ENCODE peak calls at places on chromosomes 7 and 10, in eight cellular contexts. M is tibial artery, Q is fibroblast of mammary gland, L is GM12865, B is coronary artery, S is astrocyte of the spinal cord, A is heart right ventricle, G is psoas muscle. F is an unnamed sample.

GRCh38 chr7:134174797-134175261 is 47.7 kb downstream of the LRGUK start:
- DNase-seq in M (no peak), Q (peak), L (peak), B (no peak), S (peak), A (no peak), G (no peak), F (peak)

GRCh38 chr10:69043931-69044531 is 43.9 kb upstream of the SRGN start:
- DNase-seq in M (no peak), Q (no peak), L (peak), B (no peak), S (no peak), A (no peak), G (no peak), F (no peak)

GRCh38 chr10:96374985-96375830 is 16.4 kb upstream of the OPALIN start:
- DNase-seq in M (peak), Q (peak), L (peak), B (peak), S (peak), A (peak), G (peak), F (peak)

GRCh38 chr7:95517870-95518269 is 32.1 kb downstream of the ASB4 start:
- DNase-seq in M (no peak), Q (no peak), L (no peak), B (no peak), S (no peak), A (no peak), G (no peak), F (no peak)

GRCh38 chr7:21641546-21641945 is 98.7 kb downstream of the DNAH11 start:
- DNase-seq in M (no peak), Q (no peak), L (no peak), B (no peak), S (no peak), A (no peak), G (no peak), F (no peak)

GRCh38 chr10:1123198-1123597 is 67.0 kb downstream of the WDR37 start:
- DNase-seq in M (no peak), Q (no peak), L (no peak), B (no peak), S (no peak), A (no peak), G (no peak), F (peak)

GRCh38 chr10:116000151-116000550 is 272.9 kb downstream of the GFRA1 start:
- DNase-seq in M (no peak), Q (no peak), L (no peak), B (no peak), S (no peak), A (no peak), G (no peak), F (no peak)

GRCh38 chr10:18438356-18439126 is 212.8 kb downstream of the NSUN6 start:
- DNase-seq in M (no peak), Q (no peak), L (no peak), B (no peak), S (no peak), A (no peak), G (no peak), F (no peak)

GRCh38 chr10:108360187-108360586 is 1195.7 kb upstream of the SORCS1 start:
- DNase-seq in M (no peak), Q (peak), L (peak), B (no peak), S (peak), A (no peak), G (no peak), F (peak)

GRCh38 chr7:148773344-148773743 is 74.6 kb downstream of the CUL1 start:
- DNase-seq in M (no peak), Q (no peak), L (peak), B (no peak), S (peak), A (no peak), G (no peak), F (peak)

GRCh38 chr7:157528785-157529341 is 192.1 kb downstream of the DNAJB6 start:
- DNase-seq in M (peak), Q (no peak), L (no peak), B (no peak), S (no peak), A (no peak), G (no peak), F (no peak)

GRCh38 chr7:151309306-151309705 is 32.3 kb upstream of the NUB1 start:
- DNase-seq in M (no peak), Q (peak), L (no peak), B (peak), S (peak), A (no peak), G (no peak), F (peak)

GRCh38 chr10:132715791-132716680 is 69.9 kb downstream of the NKX6-2 start:
- DNase-seq in M (peak), Q (no peak), L (no peak), B (peak), S (no peak), A (peak), G (peak), F (no peak)

GRCh38 chr7:6653101-6653995 is 16.2 kb downstream of the ZNF316 start:
- DNase-seq in M (peak), Q (no peak), L (no peak), B (no peak), S (no peak), A (no peak), G (no peak), F (no peak)

GRCh38 chr7:121624922-121625321 is 228.8 kb upstream of the FAM3C start:
- DNase-seq in M (no peak), Q (peak), L (no peak), B (no peak), S (peak), A (peak), G (no peak), F (peak)

GRCh38 chr7:28524978-28525377 is 112.7 kb downstream of the CREB5 start:
- DNase-seq in M (no peak), Q (no peak), L (no peak), B (no peak), S (no peak), A (no peak), G (no peak), F (no peak)

GRCh38 chr10:79400567-79401004 is 44.8 kb downstream of the ZCCHC24 start:
- DNase-seq in M (no peak), Q (peak), L (peak), B (no peak), S (no peak), A (peak), G (peak), F (peak)

GRCh38 chr10:43252785-43253341 is 14.0 kb downstream of the RASGEF1A start:
- DNase-seq in M (peak), Q (no peak), L (no peak), B (peak), S (no peak), A (no peak), G (no peak), F (no peak)

GRCh38 chr10:86035791-86036543 is 330.6 kb downstream of the GRID1 start:
- DNase-seq in M (no peak), Q (no peak), L (no peak), B (no peak), S (no peak), A (no peak), G (peak), F (no peak)

GRCh38 chr7:1579481-1580421 is 9.9 kb upstream of the PSMG3 start:
- DNase-seq in M (peak), Q (peak), L (peak), B (no peak), S (peak), A (peak), G (peak), F (peak)

GRCh38 chr7:30923774-30924413 is 12.2 kb downstream of the AQP1 start:
- DNase-seq in M (peak), Q (no peak), L (no peak), B (peak), S (no peak), A (peak), G (no peak), F (no peak)

GRCh38 chr10:89693176-89693575 is 8.2 kb upstream of the KIF20B start:
- DNase-seq in M (no peak), Q (no peak), L (no peak), B (no peak), S (no peak), A (no peak), G (no peak), F (peak)

GRCh38 chr10:103969436-103969835 is 2.5 kb downstream of the SLK start:
- DNase-seq in M (no peak), Q (no peak), L (no peak), B (no peak), S (no peak), A (no peak), G (no peak), F (no peak)

GRCh38 chr7:6273380-6273837 is 985 bp upstream of the CYTH3 start:
- DNase-seq in M (no peak), Q (no peak), L (no peak), B (no peak), S (no peak), A (no peak), G (peak), F (no peak)

GRCh38 chr7:101829374-101829773 is 11.9 kb downstream of the CUX1 start:
- DNase-seq in M (no peak), Q (no peak), L (no peak), B (no peak), S (no peak), A (no peak), G (no peak), F (no peak)

GRCh38 chr7:46432666-46433065 is 511.6 kb upstream of the IGFBP3 start:
- DNase-seq in M (no peak), Q (peak), L (no peak), B (no peak), S (peak), A (no peak), G (no peak), F (peak)

GRCh38 chr10:107542016-107542415 is 377.5 kb upstream of the SORCS1 start:
- DNase-seq in M (no peak), Q (no peak), L (no peak), B (no peak), S (no peak), A (no peak), G (no peak), F (no peak)

GRCh38 chr7:2785071-2785500 is 59.0 kb downstream of the GNA12 start:
- DNase-seq in M (no peak), Q (peak), L (peak), B (no peak), S (peak), A (no peak), G (no peak), F (peak)

GRCh38 chr10:71161429-71161828 is 50.9 kb upstream of the UNC5B start:
- DNase-seq in M (peak), Q (peak), L (peak), B (no peak), S (peak), A (no peak), G (no peak), F (peak)

GRCh38 chr10:128018236-128018635 is 108.0 kb downstream of the MKI67 start:
- DNase-seq in M (peak), Q (peak), L (no peak), B (no peak), S (no peak), A (no peak), G (no peak), F (peak)

GRCh38 chr7:85407401-85407800 is 220.5 kb upstream of the SEMA3D start:
- DNase-seq in M (no peak), Q (no peak), L (no peak), B (no peak), S (no peak), A (no peak), G (no peak), F (no peak)

GRCh38 chr10:17084989-17085725 is 44.5 kb downstream of the CUBN start:
- DNase-seq in M (no peak), Q (peak), L (no peak), B (no peak), S (no peak), A (peak), G (no peak), F (no peak)

GRCh38 chr7:20458483-20458882 is 127.8 kb downstream of the ITGB8 start:
- DNase-seq in M (no peak), Q (no peak), L (no peak), B (no peak), S (no peak), A (no peak), G (no peak), F (no peak)

GRCh38 chr7:155456772-155457543 is 971 bp upstream of the EN2 start:
- DNase-seq in M (no peak), Q (peak), L (no peak), B (no peak), S (peak), A (peak), G (peak), F (peak)

GRCh38 chr7:138741453-138741735 is 40.2 kb upstream of the SVOPL start:
- DNase-seq in M (no peak), Q (no peak), L (no peak), B (no peak), S (no peak), A (no peak), G (no peak), F (no peak)

GRCh38 chr7:21771261-21771660 is 174.4 kb downstream of the CDCA7L start:
- DNase-seq in M (no peak), Q (no peak), L (no peak), B (no peak), S (no peak), A (no peak), G (no peak), F (no peak)

DNA sequence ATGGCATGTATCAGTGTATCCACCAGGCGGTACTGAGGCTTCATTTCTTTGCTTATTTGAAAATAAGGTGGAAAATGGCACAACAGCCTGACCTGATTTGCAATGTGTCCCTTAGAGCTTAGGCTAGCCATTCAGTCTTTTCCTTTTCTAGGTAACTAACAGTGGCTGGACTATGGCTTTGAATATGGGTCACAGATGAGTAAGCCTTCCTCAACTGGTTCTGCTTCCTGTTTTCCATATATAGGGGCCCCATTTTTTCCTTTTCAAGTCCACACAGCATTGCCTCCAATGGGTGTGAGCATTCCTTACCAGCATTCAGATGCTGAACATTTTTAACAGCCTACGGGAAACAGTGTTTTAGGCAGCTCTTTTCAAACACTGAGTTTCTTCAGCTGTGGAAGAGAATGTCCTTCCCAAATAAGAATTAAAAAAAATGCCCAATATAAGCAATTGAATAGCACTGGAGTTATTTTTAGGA is 3.9 kb upstream of the ITGB1 start:
- DNase-seq in M (no peak), Q (peak), L (no peak), B (no peak), S (peak), A (no peak), G (no peak), F (peak)
- TF ChIP-seq CTCF in M (no peak), Q (peak), L (no peak), B (no peak), S (no peak), A (no peak), G (no peak), F (peak)

DNA sequence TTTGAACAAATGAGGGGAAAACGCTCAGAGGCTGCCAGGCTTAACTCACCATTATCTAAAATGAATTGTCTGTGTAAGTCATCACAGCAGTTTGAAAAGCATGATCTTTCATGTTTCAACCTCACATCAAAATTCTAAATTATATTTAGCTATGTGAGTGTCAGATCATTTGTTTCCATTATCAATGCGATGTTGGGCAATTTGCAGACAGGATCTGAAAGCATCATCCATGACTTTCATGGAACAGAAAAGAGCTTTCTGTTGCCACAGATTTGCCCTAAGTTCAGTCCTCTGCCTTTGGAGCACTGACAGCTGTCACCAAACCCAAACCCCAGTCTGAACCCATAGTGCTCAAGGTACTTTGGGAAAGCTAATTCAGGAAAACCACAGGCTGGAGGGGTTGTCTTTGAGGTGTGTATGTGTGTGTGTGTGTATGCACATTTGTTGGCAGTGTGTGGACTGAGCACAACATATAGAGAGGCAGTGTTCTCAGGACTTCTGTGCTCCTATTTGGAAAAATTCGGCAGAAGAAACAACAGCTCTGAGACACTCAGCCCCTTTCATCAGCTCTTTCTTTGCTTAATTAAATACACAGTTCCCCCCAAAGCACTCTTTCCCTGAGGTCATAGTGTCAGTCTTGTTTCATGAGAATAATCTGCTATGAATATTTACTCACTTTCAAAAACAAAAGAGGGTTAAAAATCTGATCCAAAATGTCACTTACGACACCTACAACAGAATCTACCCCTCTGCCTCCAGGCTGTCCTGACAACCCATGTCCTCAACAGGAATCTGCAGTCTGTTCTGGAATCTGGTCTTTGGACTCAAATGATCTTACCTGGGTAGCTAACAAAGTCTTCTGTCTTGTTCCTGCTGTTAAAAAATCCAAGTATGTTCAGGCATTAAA is 188.5 kb upstream of the KLF14 start:
- DNase-seq in M (no peak), Q (no peak), L (no peak), B (no peak), S (no peak), A (no peak), G (no peak), F (no peak)
- H3K4me3 ChIP-seq in M (peak), Q (no peak), L (no peak), B (peak), S (no peak), A (no peak), G (peak), F (no peak)

GRCh38 chr7:33921216-33921938 is 16.0 kb downstream of the BMPER start:
- DNase-seq in M (no peak), Q (peak), L (no peak), B (no peak), S (peak), A (peak), G (peak), F (peak)
- TF ChIP-seq CTCF in M (no peak), Q (no peak), L (no peak), B (no peak), S (no peak), A (no peak), G (no peak), F (no peak)

GRCh38 chr10:59627366-59628018 is 82.2 kb downstream of the SLC16A9 start:
- DNase-seq in M (no peak), Q (no peak), L (no peak), B (no peak), S (no peak), A (no peak), G (no peak), F (no peak)

GRCh38 chr10:59624951-59625350 is 84.7 kb downstream of the SLC16A9 start:
- DNase-seq in M (no peak), Q (no peak), L (no peak), B (no peak), S (no peak), A (no peak), G (no peak), F (no peak)

GRCh38 chr10:59628456-59628855 is 81.2 kb downstream of the SLC16A9 start:
- DNase-seq in M (no peak), Q (no peak), L (no peak), B (no peak), S (no peak), A (no peak), G (no peak), F (no peak)

GRCh38 chr10:59625842-59626522 is 83.7 kb downstream of the SLC16A9 start:
- DNase-seq in M (no peak), Q (peak), L (peak), B (no peak), S (peak), A (no peak), G (no peak), F (peak)

DNA sequence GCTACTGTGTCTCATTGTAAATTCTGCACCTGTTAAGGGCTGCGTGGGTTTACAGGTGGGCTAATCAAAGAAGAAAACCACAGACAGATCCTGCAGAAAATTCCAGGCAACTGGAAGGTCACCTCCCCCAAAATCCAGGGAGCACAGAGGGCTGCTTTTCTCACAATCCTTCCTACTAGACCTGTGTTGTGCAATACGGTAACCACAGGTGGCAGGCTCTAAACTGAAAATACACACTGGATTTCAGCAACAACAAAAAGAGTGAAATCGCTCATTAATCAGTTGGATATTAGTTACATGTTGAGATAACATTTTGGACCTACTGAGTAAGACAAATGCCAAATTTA is 83.2 kb downstream of the SLC16A9 start:
- DNase-seq in M (no peak), Q (no peak), L (no peak), B (no peak), S (no peak), A (no peak), G (no peak), F (no peak)
- H3K4me3 ChIP-seq in M (no peak), Q (no peak), L (no peak), B (no peak), S (no peak), A (no peak), G (no peak), F (no peak)

GRCh38 chr7:105580022-105580740 is 1.1 kb downstream of the EFCAB10 start:
- DNase-seq in M (no peak), Q (no peak), L (no peak), B (no peak), S (no peak), A (no peak), G (no peak), F (peak)

GRCh38 chr7:105584165-105584564 is 2.9 kb upstream of the EFCAB10 start:
- DNase-seq in M (no peak), Q (no peak), L (no peak), B (no peak), S (no peak), A (no peak), G (no peak), F (no peak)

GRCh38 chr7:105578496-105578895 is 2.8 kb downstream of the EFCAB10 start:
- DNase-seq in M (no peak), Q (peak), L (no peak), B (no peak), S (no peak), A (no peak), G (no peak), F (no peak)

GRCh38 chr7:105583061-105583460 is 1.8 kb upstream of the EFCAB10 start:
- DNase-seq in M (no peak), Q (no peak), L (no peak), B (no peak), S (no peak), A (no peak), G (no peak), F (no peak)

GRCh38 chr7:105581066-105581811 is at the start of gene EFCAB10:
- DNase-seq in M (no peak), Q (peak), L (peak), B (no peak), S (peak), A (peak), G (peak), F (peak)
- TF ChIP-seq CTCF in M (no peak), Q (no peak), L (no peak), B (no peak), S (peak), A (no peak), G (no peak), F (peak)

DNA sequence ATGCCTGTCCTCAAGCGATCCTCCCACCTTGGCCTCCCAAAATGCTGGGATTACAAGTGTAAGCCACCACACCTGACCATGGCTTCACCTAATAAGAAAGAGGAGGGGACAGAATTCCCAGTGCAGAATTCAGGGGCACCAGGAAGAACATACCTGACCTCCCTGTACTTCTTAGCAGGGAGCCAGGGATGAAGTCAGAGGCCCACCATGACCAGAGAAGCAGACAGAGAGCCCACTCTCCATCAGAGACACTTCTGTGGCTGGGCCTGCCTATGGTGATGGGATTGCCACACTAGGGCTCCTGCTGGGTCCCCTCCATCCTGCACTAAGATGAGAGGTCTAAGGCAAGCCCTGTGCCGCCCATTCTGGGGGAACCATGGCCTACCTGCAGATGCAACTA is 157.4 kb upstream of the LYZL2 start:
- DNase-seq in M (no peak), Q (no peak), L (no peak), B (no peak), S (no peak), A (no peak), G (no peak), F (no peak)
- H3K4me3 ChIP-seq in M (no peak), Q (no peak), L (no peak), B (no peak), S (no peak), A (no peak), G (no peak), F (no peak)

F was measured in choroid plexus epithelial cell.